ENCODE peak calls at places on chromosomes 13 and 19, in ten cellular contexts. One of them, this sample, is unnamed.

GRCh38 chr13:40379794-40380608 is 286.4 kb downstream of the FOXO1 start:
- DNase-seq in endothelial cell: no peak
- DNase-seq in GM12878: no peak
- DNase-seq in CD8-positive, alpha-beta memory T cell: no peak
- DNase-seq in AG04449: no peak
- DNase-seq in breast epithelium: no peak
- DNase-seq in NCI-H1048: no peak
- DNase-seq in GM04503: no peak
- DNase-seq in iPS-NIHi11: peak
- DNase-seq in EL: no peak
- DNase-seq in this sample: no peak

GRCh38 chr19:29098863-29099481 is 114.0 kb downstream of the UQCRFS1 start:
- DNase-seq in endothelial cell: no peak
- DNase-seq in GM12878: no peak
- DNase-seq in CD8-positive, alpha-beta memory T cell: no peak
- DNase-seq in AG04449: peak
- DNase-seq in breast epithelium: peak
- DNase-seq in NCI-H1048: no peak
- DNase-seq in GM04503: peak
- DNase-seq in iPS-NIHi11: no peak
- DNase-seq in EL: peak
- DNase-seq in this sample: no peak

GRCh38 chr13:94327318-94327717 is 152.2 kb downstream of the DCT start:
- DNase-seq in endothelial cell: no peak
- DNase-seq in GM12878: peak
- DNase-seq in CD8-positive, alpha-beta memory T cell: no peak
- DNase-seq in AG04449: no peak
- DNase-seq in breast epithelium: no peak
- DNase-seq in NCI-H1048: no peak
- DNase-seq in GM04503: no peak
- DNase-seq in iPS-NIHi11: no peak
- DNase-seq in EL: no peak
- DNase-seq in this sample: no peak

GRCh38 chr19:7904074-7905020 is 670 bp downstream of the MAP2K7 start:
- DNase-seq in endothelial cell: no peak
- DNase-seq in GM12878: no peak
- DNase-seq in CD8-positive, alpha-beta memory T cell: peak
- DNase-seq in AG04449: no peak
- DNase-seq in breast epithelium: peak
- DNase-seq in NCI-H1048: no peak
- DNase-seq in GM04503: no peak
- DNase-seq in iPS-NIHi11: peak
- DNase-seq in EL: no peak
- DNase-seq in this sample: no peak

GRCh38 chr19:33580645-33581037 is 41.1 kb upstream of the CHST8 start:
- DNase-seq in endothelial cell: no peak
- DNase-seq in GM12878: no peak
- DNase-seq in CD8-positive, alpha-beta memory T cell: no peak
- DNase-seq in AG04449: no peak
- DNase-seq in breast epithelium: no peak
- DNase-seq in NCI-H1048: no peak
- DNase-seq in GM04503: no peak
- DNase-seq in iPS-NIHi11: no peak
- DNase-seq in EL: no peak
- DNase-seq in this sample: no peak

GRCh38 chr13:67438465-67438864 is 208.3 kb upstream of the PCDH9 start:
- DNase-seq in endothelial cell: no peak
- DNase-seq in GM12878: no peak
- DNase-seq in CD8-positive, alpha-beta memory T cell: no peak
- DNase-seq in AG04449: no peak
- DNase-seq in breast epithelium: no peak
- DNase-seq in NCI-H1048: no peak
- DNase-seq in GM04503: no peak
- DNase-seq in iPS-NIHi11: peak
- DNase-seq in EL: no peak
- DNase-seq in this sample: no peak

GRCh38 chr19:5103061-5103701 is 134.3 kb downstream of the KDM4B start:
- DNase-seq in endothelial cell: no peak
- DNase-seq in GM12878: no peak
- DNase-seq in CD8-positive, alpha-beta memory T cell: no peak
- DNase-seq in AG04449: no peak
- DNase-seq in breast epithelium: no peak
- DNase-seq in NCI-H1048: peak
- DNase-seq in GM04503: no peak
- DNase-seq in iPS-NIHi11: no peak
- DNase-seq in EL: no peak
- DNase-seq in this sample: no peak

GRCh38 chr13:36696410-36696809 is 22.6 kb downstream of the SERTM1 start:
- DNase-seq in endothelial cell: no peak
- DNase-seq in GM12878: no peak
- DNase-seq in CD8-positive, alpha-beta memory T cell: no peak
- DNase-seq in AG04449: no peak
- DNase-seq in breast epithelium: no peak
- DNase-seq in NCI-H1048: no peak
- DNase-seq in GM04503: no peak
- DNase-seq in iPS-NIHi11: no peak
- DNase-seq in EL: no peak
- DNase-seq in this sample: no peak

This sample was measured in vagina.